ENCODE peak calls at places on chromosomes 4 and X, in six cellular contexts. R is tibial artery; V is amniotic stem cell; Q is brain microvascular endothelial cell; Z is AG08396; W is effector memory CD8-positive, alpha-beta T cell. E is an unnamed sample.

GRCh38 chr4:81084624-81085023 is 54.1 kb downstream of the BMP3 start:
- DNase-seq in R (no peak), Q (no peak), W (no peak), Z (peak), V (no peak), E (no peak)

GRCh38 chrX:45771560-45772340 is 571.1 kb upstream of the DIPK2B start:
- DNase-seq in Z (peak), V (peak), R (peak), Q (peak), W (peak), E (no peak)

GRCh38 chr4:24856586-24856985 is 56.3 kb downstream of the CCDC149 start:
- DNase-seq in R (peak), V (peak), Q (peak), Z (peak), W (no peak), E (peak)

GRCh38 chr4:7358100-7358735 is 76.5 kb downstream of the PSAPL1 start:
- DNase-seq in W (no peak), R (no peak), V (peak), Z (peak), Q (peak), E (peak)

GRCh38 chr4:173486714-173487392 is 43.2 kb downstream of the HAND2 start:
- DNase-seq in W (no peak), V (no peak), R (no peak), Q (no peak), Z (no peak), E (no peak)

GRCh38 chrX:9644335-9644734 is 121.3 kb downstream of the GPR143 start:
- DNase-seq in W (peak), R (no peak), Q (no peak), Z (no peak), V (no peak), E (no peak)

GRCh38 chrX:103733017-103733416 is 22.3 kb downstream of the TMEM31 start:
- DNase-seq in Z (no peak), Q (no peak), W (no peak), R (no peak), V (no peak), E (no peak)

GRCh38 chr4:56296449-56296990 is 90.8 kb downstream of the AASDH start:
- DNase-seq in Z (no peak), V (no peak), R (no peak), W (no peak), Q (no peak), E (no peak)

GRCh38 chrX:64975491-64975890 is 759 bp downstream of the ZC4H2 start:
- DNase-seq in Q (peak), V (no peak), R (peak), W (peak), Z (peak), E (peak)

GRCh38 chr4:2689114-2689513 is 67.0 kb downstream of the TNIP2 start:
- DNase-seq in W (no peak), Z (no peak), V (no peak), Q (no peak), R (no peak), E (no peak)

GRCh38 chrX:109585488-109585887 is 39.5 kb downstream of the KCNE5 start:
- DNase-seq in Q (no peak), Z (no peak), V (no peak), R (no peak), W (no peak), E (no peak)

GRCh38 chrX:53285591-53285990 is 4.2 kb upstream of the IQSEC2 start:
- DNase-seq in R (no peak), Q (no peak), Z (no peak), V (no peak), W (no peak), E (no peak)

GRCh38 chr4:8940792-8941491 is 69.3 kb upstream of the HMX1 start:
- DNase-seq in V (no peak), Q (no peak), W (no peak), Z (no peak), R (no peak), E (no peak)

GRCh38 chr4:22712541-22712940 is 19.8 kb downstream of the GBA3 start:
- DNase-seq in R (no peak), V (no peak), Z (no peak), Q (no peak), W (no peak), E (no peak)

GRCh38 chr4:124711469-124712416 is 789 bp downstream of the ANKRD50 start:
- DNase-seq in R (peak), V (peak), Q (peak), W (no peak), Z (peak), E (peak)

GRCh38 chrX:17828156-17828555 is 32.9 kb downstream of the RAI2 start:
- DNase-seq in Z (no peak), V (no peak), Q (no peak), R (no peak), W (no peak), E (no peak)

GRCh38 chrX:48958635-48959094 is 1.3 kb upstream of the OTUD5 start:
- DNase-seq in Q (peak), W (peak), V (peak), R (peak), Z (peak), E (peak)

E was measured in AG20443.